ENCODE peak calls at places on chromosomes 6 and 20, in four cellular contexts. X, Z, P and N are unnamed samples.

GRCh38 chr20:41654884-41655283 is 36.7 kb upstream of the CHD6 start:
- DNase-seq in P (no peak), X (no peak), Z (no peak), N (no peak)

GRCh38 chr20:11092151-11092550 is 418.4 kb upstream of the JAG1 start:
- DNase-seq in X (no peak), P (no peak), Z (no peak), N (no peak)

GRCh38 chr20:57361517-57361916 is 10.5 kb downstream of the RAE1 start:
- DNase-seq in Z (no peak), P (no peak), X (no peak), N (no peak)

GRCh38 chr6:33695451-33695855 is 16.0 kb downstream of the UQCC2 start:
- DNase-seq in P (no peak), Z (peak; percentile 72), X (no peak), N (no peak)

GRCh38 chr20:50001784-50002311 is 19.1 kb downstream of the SNAI1 start:
- DNase-seq in P (no peak), X (no peak), Z (no peak), N (no peak)

GRCh38 chr6:17032595-17033591 is 69.0 kb upstream of the STMND1 start:
- DNase-seq in P (no peak), Z (peak; percentile 82), X (no peak), N (peak; percentile 68)

GRCh38 chr6:167826230-167827061 is at the start of gene AFDN:
- DNase-seq in Z (peak; percentile 91), X (peak; percentile 79), P (peak; percentile 42), N (peak; percentile 85)

GRCh38 chr6:101597711-101598110 is 204.2 kb downstream of the GRIK2 start:
- DNase-seq in P (no peak), X (no peak), Z (no peak), N (no peak)

GRCh38 chr6:42694586-42694985 is 27.8 kb downstream of the PRPH2 start:
- DNase-seq in Z (no peak), P (no peak), X (no peak), N (no peak)

GRCh38 chr6:113529191-113529590 is 328.0 kb upstream of the MARCKS start:
- DNase-seq in Z (no peak), X (no peak), P (no peak), N (no peak)

GRCh38 chr6:118706702-118707101 is 55.3 kb upstream of the CEP85L start:
- DNase-seq in P (no peak), Z (no peak), X (no peak), N (no peak)

GRCh38 chr6:82264824-82265223 is 17.3 kb upstream of the IBTK start:
- DNase-seq in P (no peak), Z (no peak), X (no peak), N (no peak)

GRCh38 chr6:53582963-53583362 is 38.1 kb upstream of the GCLC start:
- DNase-seq in Z (no peak), X (no peak), P (no peak), N (no peak)

GRCh38 chr6:132537145-132537544 is 932 bp upstream of the TAAR9 start:
- DNase-seq in Z (no peak), X (no peak), P (no peak), N (no peak)

GRCh38 chr20:31721408-31722332 is 998 bp downstream of the BCL2L1 start:
- DNase-seq in P (no peak), X (no peak), Z (peak; percentile 80), N (peak; percentile 56)

GRCh38 chr6:106444777-106445507 is 84.4 kb downstream of the CRYBG1 start:
- DNase-seq in P (peak; percentile 57), X (peak; percentile 31), Z (no peak), N (peak; percentile 54)

GRCh38 chr20:47727170-47727880 is 58.0 kb downstream of the SULF2 start:
- DNase-seq in P (peak; percentile 76), Z (no peak), X (peak; percentile 54), N (peak; percentile 49)

GRCh38 chr20:25280051-25280573 is 32.2 kb downstream of the PYGB start:
- DNase-seq in Z (peak; percentile 67), X (no peak), P (no peak), N (no peak)

GRCh38 chr6:43909474-43910148 is 139.6 kb downstream of the VEGFA start:
- DNase-seq in P (no peak), Z (no peak), X (no peak), N (no peak)

GRCh38 chr20:47809561-47809960 is 24.3 kb upstream of the SULF2 start:
- DNase-seq in Z (no peak), X (no peak), P (no peak), N (no peak)

GRCh38 chr6:25010917-25011625 is 75.3 kb upstream of the RIPOR2 start:
- DNase-seq in P (no peak), Z (no peak), X (no peak), N (no peak)

GRCh38 chr20:10185741-10186558 is 32.7 kb upstream of the SNAP25 start:
- DNase-seq in Z (no peak), X (no peak), P (no peak), N (no peak)

GRCh38 chr6:162154930-162155329 is 572.6 kb downstream of the PRKN start:
- DNase-seq in X (no peak), P (no peak), Z (no peak), N (no peak)

GRCh38 chr6:144311361-144311760 is 26.2 kb downstream of the UTRN start:
- DNase-seq in Z (no peak), X (no peak), P (no peak), N (no peak)

GRCh38 chr6:150297327-150298028 is 71.3 kb upstream of the IYD start:
- DNase-seq in P (no peak), X (no peak), Z (no peak), N (peak; percentile 59)

GRCh38 chr20:35135867-35136586 is 11.1 kb downstream of the EDEM2 start:
- DNase-seq in Z (no peak), P (no peak), X (no peak), N (no peak)

GRCh38 chr6:14743465-14744211 is 502.2 kb upstream of the JARID2 start:
- DNase-seq in P (no peak), Z (peak; percentile 76), X (no peak), N (no peak)

GRCh38 chr20:57415791-57416190 is 24.6 kb downstream of the RBM38 start:
- DNase-seq in X (no peak), P (no peak), Z (no peak), N (no peak)

GRCh38 chr6:34246563-34247391 is 2.0 kb downstream of the SMIM29 start:
- DNase-seq in P (peak; percentile 28), X (no peak), Z (peak; percentile 67), N (peak; percentile 42)

GRCh38 chr6:4903751-4904370 is 100.0 kb downstream of the RPP40 start:
- DNase-seq in P (no peak), X (no peak), Z (no peak), N (no peak)

GRCh38 chr6:11258260-11259237 is 26.1 kb upstream of the NEDD9 start:
- DNase-seq in P (no peak), Z (no peak), X (no peak), N (no peak)